ENCODE peak calls at places on chromosomes 5 and 9, in eight cellular contexts. C, Q, V, B, K, Z, E and F are unnamed samples.

GRCh38 chr5:174680901-174681565 is 43.3 kb upstream of the MSX2 start:
- DNase-seq in C (no peak), Q (no peak), V (no peak), B (no peak), K (no peak), Z (no peak), E (no peak), F (no peak)

GRCh38 chr9:86721843-86722705 is 225.2 kb downstream of the GAS1 start:
- DNase-seq in C (no peak), Q (no peak), V (peak), B (peak), K (no peak), Z (no peak), E (peak), F (no peak)

GRCh38 chr9:95003694-95004451 is 277.4 kb downstream of the AOPEP start:
- DNase-seq in C (no peak), Q (no peak), V (peak), B (peak), K (peak), Z (peak), E (peak), F (peak)

GRCh38 chr5:140111859-140112551 is 1.9 kb upstream of the PURA start:
- DNase-seq in C (no peak), Q (no peak), V (no peak), B (no peak), K (peak), Z (no peak), E (no peak), F (no peak)

GRCh38 chr5:150082889-150083288 is 3.5 kb downstream of the CSF1R start:
- DNase-seq in C (no peak), Q (no peak), V (no peak), B (no peak), K (no peak), Z (no peak), E (no peak), F (peak)

GRCh38 chr9:133420392-133420827 is 1.8 kb upstream of the ADAMTS13 start:
- DNase-seq in C (no peak), Q (peak), V (no peak), B (no peak), K (peak), Z (peak), E (no peak), F (no peak)

GRCh38 chr9:131625848-131626670 is 80.7 kb downstream of the PRRT1B start:
- DNase-seq in C (no peak), Q (peak), V (no peak), B (no peak), K (no peak), Z (peak), E (no peak), F (no peak)

GRCh38 chr9:130672933-130673615 is 8.7 kb downstream of the PRDM12 start:
- DNase-seq in C (no peak), Q (no peak), V (no peak), B (no peak), K (no peak), Z (no peak), E (no peak), F (no peak)

GRCh38 chr5:1474875-1475543 is 29.8 kb upstream of the SLC6A3 start:
- DNase-seq in C (no peak), Q (no peak), V (no peak), B (peak), K (no peak), Z (no peak), E (no peak), F (no peak)